ENCODE peak calls at places on chromosome 4, in seven cellular contexts. D is nephron progenitor cell, T is cardiac fibroblast, K is lung, A is transverse colon, S is ELR, N is WTC11. M is an unnamed sample.

GRCh38 chr4:124018383-124019317 is 622.1 kb downstream of the SPRY1 start:
- DNase-seq in D (peak), T (peak), K (peak), A (peak), S (peak), N (no peak), M (no peak)

GRCh38 chr4:1416051-1416947 is 10.1 kb upstream of the NKX1-1 start:
- DNase-seq in D (no peak), T (no peak), K (no peak), A (no peak), S (no peak), N (no peak), M (no peak)

GRCh38 chr4:104490096-104490769 is 4.5 kb downstream of the CXXC4 start:
- DNase-seq in D (no peak), T (no peak), K (no peak), A (peak), S (no peak), N (no peak), M (no peak)

GRCh38 chr4:89509708-89510269 is 202.2 kb upstream of the GPRIN3 start:
- DNase-seq in D (no peak), T (peak), K (no peak), A (no peak), S (no peak), N (no peak), M (no peak)

GRCh38 chr4:44016582-44017421 is 431.8 kb downstream of the KCTD8 start:
- DNase-seq in D (no peak), T (no peak), K (no peak), A (no peak), S (peak), N (no peak), M (no peak)

GRCh38 chr4:73869130-73870055 is at the start of gene CXCL1:
- DNase-seq in D (peak), T (peak), K (peak), A (peak), S (peak), N (peak), M (no peak)

GRCh38 chr4:2298548-2298991 is 36.7 kb upstream of the MXD4 start:
- DNase-seq in D (no peak), T (no peak), K (no peak), A (no peak), S (no peak), N (no peak), M (no peak)

GRCh38 chr4:83561381-83561780 is 25.5 kb downstream of the GPAT3 start:
- DNase-seq in D (no peak), T (peak), K (peak), A (peak), S (peak), N (no peak), M (no peak)

M was measured in CD4-positive, alpha-beta T cell.